ENCODE peak calls at places on chromosomes 7 and 10, in seven cellular contexts. One of them, this sample, is unnamed.
A peak's percentile ranks its signal among the peaks of the same experiment; 100 is the strongest.

GRCh38 chr10:29495366-29495765 is 139.4 kb downstream of the SVIL start:
- DNase-seq in Daoy: no peak
- DNase-seq in left colon: no peak
- DNase-seq in frontal cortex: no peak
- DNase-seq in effector memory CD8-positive, alpha-beta T cell: no peak
- DNase-seq in stimulated activated CD8-positive, alpha-beta memory T cell treated with anti-CD3 and anti-CD28 coated beads, Interleukin-4, amount 100 ng/mL, for 4 hours: no peak
- DNase-seq in progenitor cell of endocrine pancreas: no peak
- DNase-seq in this sample: no peak

GRCh38 chr7:92255308-92255707 is 9.5 kb downstream of the ANKIB1 start:
- DNase-seq in stimulated activated CD8-positive, alpha-beta memory T cell treated with anti-CD3 and anti-CD28 coated beads, Interleukin-4, amount 100 ng/mL, for 4 hours: no peak
- DNase-seq in effector memory CD8-positive, alpha-beta T cell: no peak
- DNase-seq in progenitor cell of endocrine pancreas: no peak
- DNase-seq in left colon: no peak
- DNase-seq in Daoy: peak; percentile 67
- DNase-seq in frontal cortex: no peak
- DNase-seq in this sample: no peak

GRCh38 chr10:31081937-31082635 is 50.4 kb upstream of the ZNF438 start:
- DNase-seq in progenitor cell of endocrine pancreas: no peak
- DNase-seq in Daoy: no peak
- DNase-seq in frontal cortex: no peak
- DNase-seq in stimulated activated CD8-positive, alpha-beta memory T cell treated with anti-CD3 and anti-CD28 coated beads, Interleukin-4, amount 100 ng/mL, for 4 hours: no peak
- DNase-seq in left colon: no peak
- DNase-seq in effector memory CD8-positive, alpha-beta T cell: no peak
- DNase-seq in this sample: no peak

GRCh38 chr7:49774459-49775064 is 1.1 kb downstream of the VWC2 start:
- DNase-seq in progenitor cell of endocrine pancreas: no peak
- DNase-seq in Daoy: no peak
- DNase-seq in left colon: no peak
- DNase-seq in frontal cortex: peak; percentile 27
- DNase-seq in stimulated activated CD8-positive, alpha-beta memory T cell treated with anti-CD3 and anti-CD28 coated beads, Interleukin-4, amount 100 ng/mL, for 4 hours: no peak
- DNase-seq in effector memory CD8-positive, alpha-beta T cell: no peak
- DNase-seq in this sample: no peak

GRCh38 chr7:104126411-104126841 is 81.4 kb downstream of the ORC5 start:
- DNase-seq in left colon: no peak
- DNase-seq in frontal cortex: no peak
- DNase-seq in stimulated activated CD8-positive, alpha-beta memory T cell treated with anti-CD3 and anti-CD28 coated beads, Interleukin-4, amount 100 ng/mL, for 4 hours: no peak
- DNase-seq in Daoy: no peak
- DNase-seq in progenitor cell of endocrine pancreas: no peak
- DNase-seq in effector memory CD8-positive, alpha-beta T cell: no peak
- DNase-seq in this sample: no peak

GRCh38 chr7:44569958-44570357 is 3.8 kb downstream of the DDX56 start:
- DNase-seq in progenitor cell of endocrine pancreas: no peak
- DNase-seq in effector memory CD8-positive, alpha-beta T cell: no peak
- DNase-seq in Daoy: no peak
- DNase-seq in left colon: peak; percentile 12
- DNase-seq in frontal cortex: no peak
- DNase-seq in stimulated activated CD8-positive, alpha-beta memory T cell treated with anti-CD3 and anti-CD28 coated beads, Interleukin-4, amount 100 ng/mL, for 4 hours: no peak
- DNase-seq in this sample: no peak

GRCh38 chr10:62130948-62131347 is 137.7 kb downstream of the RTKN2 start:
- DNase-seq in left colon: no peak
- DNase-seq in Daoy: peak; percentile 59
- DNase-seq in effector memory CD8-positive, alpha-beta T cell: no peak
- DNase-seq in stimulated activated CD8-positive, alpha-beta memory T cell treated with anti-CD3 and anti-CD28 coated beads, Interleukin-4, amount 100 ng/mL, for 4 hours: no peak
- DNase-seq in frontal cortex: no peak
- DNase-seq in progenitor cell of endocrine pancreas: no peak
- DNase-seq in this sample: no peak

GRCh38 chr7:81331061-81332018 is 412.5 kb upstream of the SEMA3C start:
- DNase-seq in effector memory CD8-positive, alpha-beta T cell: no peak
- DNase-seq in Daoy: peak; percentile 20
- DNase-seq in stimulated activated CD8-positive, alpha-beta memory T cell treated with anti-CD3 and anti-CD28 coated beads, Interleukin-4, amount 100 ng/mL, for 4 hours: no peak
- DNase-seq in left colon: no peak
- DNase-seq in frontal cortex: no peak
- DNase-seq in progenitor cell of endocrine pancreas: no peak
- DNase-seq in this sample: no peak

GRCh38 chr10:88851706-88852105 is at the start of gene ANKRD22:
- DNase-seq in stimulated activated CD8-positive, alpha-beta memory T cell treated with anti-CD3 and anti-CD28 coated beads, Interleukin-4, amount 100 ng/mL, for 4 hours: no peak
- DNase-seq in effector memory CD8-positive, alpha-beta T cell: no peak
- DNase-seq in frontal cortex: no peak
- DNase-seq in progenitor cell of endocrine pancreas: no peak
- DNase-seq in left colon: peak; percentile 89
- DNase-seq in Daoy: peak; percentile 50
- DNase-seq in this sample: no peak

GRCh38 chr7:146660839-146661238 is 544.2 kb downstream of the CNTNAP2 start:
- DNase-seq in progenitor cell of endocrine pancreas: no peak
- DNase-seq in Daoy: no peak
- DNase-seq in left colon: no peak
- DNase-seq in frontal cortex: no peak
- DNase-seq in stimulated activated CD8-positive, alpha-beta memory T cell treated with anti-CD3 and anti-CD28 coated beads, Interleukin-4, amount 100 ng/mL, for 4 hours: no peak
- DNase-seq in effector memory CD8-positive, alpha-beta T cell: no peak
- DNase-seq in this sample: no peak

GRCh38 chr10:20633721-20634120 is 263.4 kb downstream of the NEBL start:
- DNase-seq in frontal cortex: no peak
- DNase-seq in effector memory CD8-positive, alpha-beta T cell: no peak
- DNase-seq in stimulated activated CD8-positive, alpha-beta memory T cell treated with anti-CD3 and anti-CD28 coated beads, Interleukin-4, amount 100 ng/mL, for 4 hours: no peak
- DNase-seq in Daoy: no peak
- DNase-seq in progenitor cell of endocrine pancreas: no peak
- DNase-seq in left colon: no peak
- DNase-seq in this sample: no peak

GRCh38 chr7:91420606-91421390 is 156.6 kb downstream of the FZD1 start:
- DNase-seq in frontal cortex: no peak
- DNase-seq in effector memory CD8-positive, alpha-beta T cell: no peak
- DNase-seq in progenitor cell of endocrine pancreas: no peak
- DNase-seq in Daoy: no peak
- DNase-seq in left colon: no peak
- DNase-seq in stimulated activated CD8-positive, alpha-beta memory T cell treated with anti-CD3 and anti-CD28 coated beads, Interleukin-4, amount 100 ng/mL, for 4 hours: no peak
- DNase-seq in this sample: no peak

GRCh38 chr10:31457858-31458257 is 138.8 kb downstream of the ZEB1 start:
- DNase-seq in frontal cortex: no peak
- DNase-seq in progenitor cell of endocrine pancreas: no peak
- DNase-seq in stimulated activated CD8-positive, alpha-beta memory T cell treated with anti-CD3 and anti-CD28 coated beads, Interleukin-4, amount 100 ng/mL, for 4 hours: no peak
- DNase-seq in Daoy: no peak
- DNase-seq in left colon: no peak
- DNase-seq in effector memory CD8-positive, alpha-beta T cell: no peak
- DNase-seq in this sample: no peak

GRCh38 chr10:12849351-12850181 is 151.9 kb downstream of the CCDC3 start:
- DNase-seq in stimulated activated CD8-positive, alpha-beta memory T cell treated with anti-CD3 and anti-CD28 coated beads, Interleukin-4, amount 100 ng/mL, for 4 hours: no peak
- DNase-seq in progenitor cell of endocrine pancreas: no peak
- DNase-seq in effector memory CD8-positive, alpha-beta T cell: no peak
- DNase-seq in frontal cortex: no peak
- DNase-seq in left colon: no peak
- DNase-seq in Daoy: peak; percentile 19
- DNase-seq in this sample: no peak

GRCh38 chr7:15209385-15209784 is 306.8 kb upstream of the DGKB start:
- DNase-seq in left colon: no peak
- DNase-seq in Daoy: no peak
- DNase-seq in frontal cortex: no peak
- DNase-seq in effector memory CD8-positive, alpha-beta T cell: no peak
- DNase-seq in stimulated activated CD8-positive, alpha-beta memory T cell treated with anti-CD3 and anti-CD28 coated beads, Interleukin-4, amount 100 ng/mL, for 4 hours: no peak
- DNase-seq in progenitor cell of endocrine pancreas: no peak
- DNase-seq in this sample: no peak